ENCODE peak calls at places on chromosome 5, in five cellular contexts. Q is PC-3, T is HCT116, H is OCI-LY7, R is hepatocyte. P is an unnamed sample.

GRCh38 chr5:159106569-159107282 is 7.0 kb upstream of the EBF1 start:
- DNase-seq in Q (peak; percentile 69), T (peak; percentile 33), H (peak; percentile 89), R (peak; percentile 82), P (peak; percentile 92)

GRCh38 chr5:150639751-150640150 is 709 bp upstream of the SYNPO start:
- DNase-seq in Q (no peak), T (no peak), H (no peak), R (no peak), P (no peak)

GRCh38 chr5:96565843-96566242 is 96.3 kb upstream of the CAST start:
- DNase-seq in Q (peak; percentile 58), T (no peak), H (no peak), R (no peak), P (peak; percentile 51)

GRCh38 chr5:64625678-64626077 is 64.6 kb upstream of the SHISAL2B start:
- DNase-seq in Q (no peak), T (no peak), H (no peak), R (no peak), P (no peak)

GRCh38 chr5:132372122-132372521 is 2.6 kb downstream of the SLC22A5 start:
- DNase-seq in Q (no peak), T (no peak), H (no peak), R (no peak), P (no peak)

GRCh38 chr5:164934039-164934438 is 1428.6 kb downstream of the MAT2B start:
- DNase-seq in Q (no peak), T (no peak), H (no peak), R (no peak), P (no peak)

GRCh38 chr5:10478436-10478835 is 36.8 kb downstream of the ROPN1L start:
- DNase-seq in Q (peak; percentile 33), T (no peak), H (no peak), R (no peak), P (no peak)

GRCh38 chr5:61167382-61167781 is 5.1 kb upstream of the SMIM15 start:
- DNase-seq in Q (peak; percentile 34), T (no peak), H (no peak), R (peak; percentile 44), P (peak; percentile 34)

GRCh38 chr5:176868126-176868525 is 31.0 kb downstream of the HK3 start:
- DNase-seq in Q (no peak), T (no peak), H (no peak), R (no peak), P (no peak)

GRCh38 chr5:176868731-176869130 is 30.4 kb downstream of the HK3 start:
- DNase-seq in Q (no peak), T (no peak), H (no peak), R (no peak), P (no peak)

GRCh38 chr5:176869501-176870109 is 29.5 kb downstream of the HK3 start:
- DNase-seq in Q (no peak), T (no peak), H (no peak), R (no peak), P (no peak)

GRCh38 chr5:176866913-176867312 is 32.2 kb downstream of the HK3 start:
- DNase-seq in Q (no peak), T (no peak), H (no peak), R (no peak), P (peak; percentile 64)

GRCh38 chr5:176870110-176870591 is 29.0 kb downstream of the HK3 start:
- DNase-seq in Q (peak; percentile 47), T (peak; percentile 57), H (peak; percentile 40), R (peak; percentile 57), P (peak; percentile 84)
- H3K4me2 ChIP-seq in Q (no peak overlapping the region), T (no peak overlapping the region), H (no peak overlapping the region), R (no peak overlapping the region), P (no peak overlapping the region)

GRCh38 chr5:89983206-89983605 is 426.4 kb downstream of the CETN3 start:
- DNase-seq in Q (no peak), T (no peak), H (no peak), R (no peak), P (no peak)

GRCh38 chr5:89981006-89981405 is 428.6 kb downstream of the CETN3 start:
- DNase-seq in Q (no peak), T (no peak), H (no peak), R (no peak), P (no peak)

DNA sequence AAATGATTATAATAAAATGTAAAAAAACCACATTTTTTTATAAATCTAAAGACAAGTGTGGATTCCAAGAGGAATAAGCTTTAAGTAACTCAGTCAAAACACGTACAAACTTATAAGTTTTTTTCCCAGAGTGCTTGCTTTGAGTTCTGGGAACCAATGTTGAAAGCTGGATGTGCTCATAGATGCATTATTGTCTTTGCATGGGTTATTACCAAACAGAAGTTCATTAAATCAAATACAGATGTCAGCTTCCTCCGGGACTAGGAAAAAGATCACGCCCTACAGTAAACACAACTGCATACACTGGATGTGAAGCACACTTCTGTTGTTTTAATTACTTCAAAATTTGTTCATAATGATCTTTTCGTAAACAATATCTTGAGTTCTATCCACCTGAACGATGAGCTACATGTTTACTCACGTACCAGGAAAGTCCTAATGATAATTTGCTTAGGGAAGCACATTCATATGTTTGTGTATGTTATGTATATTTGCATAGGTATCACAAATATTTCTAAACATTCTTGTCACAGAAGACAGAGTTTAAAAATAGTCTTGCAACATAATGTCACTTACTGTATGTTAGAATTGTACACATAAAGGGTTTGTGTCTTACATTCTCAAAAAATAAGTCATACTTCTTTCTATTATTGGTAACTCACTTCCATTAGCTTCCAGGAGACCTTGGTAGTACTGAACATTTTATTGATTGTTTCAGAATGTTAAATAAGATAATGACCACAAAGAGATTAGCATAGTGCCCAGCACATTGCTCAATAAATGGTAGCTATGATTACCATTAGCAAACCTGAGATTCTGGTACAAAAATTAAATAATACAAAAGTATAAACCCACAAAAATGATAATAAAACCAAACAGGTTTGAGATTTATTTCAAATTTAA is 427.4 kb downstream of the CETN3 start:
- DNase-seq in Q (peak; percentile 11), T (no peak), H (no peak), R (no peak), P (no peak)
- H3K9me2 ChIP-seq in Q (no peaks in the 10 kb centered on the region), T (no peaks in the 10 kb centered on the region), H (no peaks in the 10 kb centered on the region), R (no peaks in the 10 kb centered on the region), P (peaks cover 3% of the 10 kb centered on the region)

GRCh38 chr5:24162343-24162742 is 482.4 kb downstream of the CDH10 start:
- DNase-seq in Q (no peak), T (no peak), H (no peak), R (no peak), P (no peak)

GRCh38 chr5:24163091-24163490 is 481.7 kb downstream of the CDH10 start:
- DNase-seq in Q (peak; percentile 93), T (no peak), H (no peak), R (peak; percentile 6), P (no peak)

DNA sequence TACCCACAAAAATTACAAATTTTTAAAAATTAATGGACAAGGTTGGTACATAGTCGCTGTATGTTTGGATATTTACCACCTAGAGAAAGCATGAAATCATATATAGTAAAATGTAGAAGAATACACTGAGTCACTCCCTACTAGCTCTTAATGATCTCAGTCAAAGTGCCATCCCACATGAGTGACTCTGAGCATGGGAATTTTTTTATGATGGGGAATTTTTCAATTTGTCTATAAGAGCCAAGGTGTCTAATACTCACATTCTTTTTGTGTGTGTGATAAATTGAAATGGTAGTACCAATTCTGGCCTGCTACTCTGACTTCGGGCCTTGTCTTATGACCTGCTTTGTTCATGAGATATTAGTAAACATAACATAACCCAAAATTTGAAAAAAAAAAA is 483.2 kb downstream of the CDH10 start:
- DNase-seq in Q (peak; percentile 86), T (no peak), H (no peak), R (no peak), P (no peak)
- H3K4me2 ChIP-seq in Q (peak overlapping the region; percentile 67), T (no peak overlapping the region), H (no peak overlapping the region), R (no peak overlapping the region), P (no peak overlapping the region)

GRCh38 chr5:133421806-133422205 is 190.5 kb downstream of the FSTL4 start:
- DNase-seq in Q (no peak), T (no peak), H (no peak), R (no peak), P (no peak)
- H3K9me2 ChIP-seq in Q (no peaks in the 10 kb centered on the region), T (no peaks in the 10 kb centered on the region), H (no peaks in the 10 kb centered on the region), R (no peaks in the 10 kb centered on the region), P (peaks cover 4% of the 10 kb centered on the region)

DNA sequence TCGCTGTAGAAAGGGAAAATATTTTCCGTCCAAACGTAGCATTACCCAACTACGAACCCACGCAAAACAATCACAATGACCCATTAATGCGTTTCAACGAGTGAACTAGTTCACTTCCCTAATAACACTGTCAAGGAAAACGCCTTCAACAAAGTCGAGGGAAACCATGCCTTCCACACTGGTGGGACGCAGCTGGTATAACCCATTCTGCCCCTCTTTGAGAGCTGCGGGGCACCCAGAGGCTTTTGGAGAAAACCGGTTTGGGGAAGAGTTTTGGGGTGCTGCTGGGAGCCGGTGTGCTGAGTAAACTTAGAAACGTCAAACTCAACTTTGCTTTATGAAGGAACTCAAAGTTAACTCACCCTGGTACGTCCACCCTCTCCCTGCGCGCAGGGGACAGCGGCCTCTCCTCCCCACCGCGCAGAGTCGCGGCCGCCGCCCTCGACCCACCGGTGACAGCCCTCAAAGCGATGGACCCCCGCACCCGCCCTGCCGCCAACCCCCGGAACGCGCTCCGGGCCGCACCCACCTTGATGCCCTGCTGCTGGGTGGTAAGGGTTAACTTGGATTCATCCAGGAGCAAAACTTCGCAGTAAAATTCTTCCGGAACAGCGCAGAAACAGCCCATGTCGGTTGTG is 546 bp downstream of the EPB41L4A start:
- DNase-seq in Q (no peak), T (no peak), H (no peak), R (no peak), P (peak; percentile 15)
- H3K4me2 ChIP-seq in Q (peak overlapping the region; percentile 79), T (peak overlapping the region; percentile 89), H (peak overlapping the region; percentile 41), R (peak overlapping the region; percentile 85), P (peak overlapping the region; percentile 97)